ENCODE peak calls at places on chromosome 11, in eight cellular contexts. One of them, this sample, is unnamed.

GRCh38 chr11:63869686-63870085 is 30.8 kb downstream of the MARK2 start:
- DNase-seq in neuronal stem cell: no peak
- DNase-seq in spleen: peak
- DNase-seq in adrenal gland: no peak
- DNase-seq in substantia nigra: no peak
- DNase-seq in dorsolateral prefrontal cortex: no peak
- DNase-seq in AG04450: no peak
- DNase-seq in CD4-positive, alpha-beta T cell: peak
- DNase-seq in this sample: no peak

GRCh38 chr11:78203184-78203583 is 14.5 kb downstream of the USP35 start:
- DNase-seq in neuronal stem cell: no peak
- DNase-seq in spleen: peak
- DNase-seq in adrenal gland: no peak
- DNase-seq in substantia nigra: no peak
- DNase-seq in dorsolateral prefrontal cortex: no peak
- DNase-seq in AG04450: no peak
- DNase-seq in CD4-positive, alpha-beta T cell: peak
- DNase-seq in this sample: no peak

GRCh38 chr11:64219755-64220154 is 6.2 kb downstream of the TRPT1 start:
- DNase-seq in neuronal stem cell: no peak
- DNase-seq in spleen: no peak
- DNase-seq in adrenal gland: no peak
- DNase-seq in substantia nigra: no peak
- DNase-seq in dorsolateral prefrontal cortex: no peak
- DNase-seq in AG04450: no peak
- DNase-seq in CD4-positive, alpha-beta T cell: no peak
- DNase-seq in this sample: no peak

GRCh38 chr11:48078661-48079060 is 98.3 kb downstream of the PTPRJ start:
- DNase-seq in neuronal stem cell: no peak
- DNase-seq in spleen: no peak
- DNase-seq in adrenal gland: no peak
- DNase-seq in substantia nigra: no peak
- DNase-seq in dorsolateral prefrontal cortex: no peak
- DNase-seq in AG04450: no peak
- DNase-seq in CD4-positive, alpha-beta T cell: no peak
- DNase-seq in this sample: no peak

GRCh38 chr11:116981216-116981887 is 116.9 kb downstream of the SIK3 start:
- DNase-seq in neuronal stem cell: no peak
- DNase-seq in spleen: peak
- DNase-seq in adrenal gland: no peak
- DNase-seq in substantia nigra: no peak
- DNase-seq in dorsolateral prefrontal cortex: no peak
- DNase-seq in AG04450: no peak
- DNase-seq in CD4-positive, alpha-beta T cell: no peak
- DNase-seq in this sample: no peak

GRCh38 chr11:63892233-63892632 is 24.7 kb downstream of the RCOR2 start:
- DNase-seq in neuronal stem cell: no peak
- DNase-seq in spleen: no peak
- DNase-seq in adrenal gland: no peak
- DNase-seq in substantia nigra: no peak
- DNase-seq in dorsolateral prefrontal cortex: no peak
- DNase-seq in AG04450: no peak
- DNase-seq in CD4-positive, alpha-beta T cell: no peak
- DNase-seq in this sample: no peak

GRCh38 chr11:62656801-62657429 is 3.8 kb upstream of the INTS5 start:
- DNase-seq in neuronal stem cell: no peak
- DNase-seq in spleen: no peak
- DNase-seq in adrenal gland: no peak
- DNase-seq in substantia nigra: no peak
- DNase-seq in dorsolateral prefrontal cortex: no peak
- DNase-seq in AG04450: no peak
- DNase-seq in CD4-positive, alpha-beta T cell: no peak
- DNase-seq in this sample: no peak

GRCh38 chr11:44029507-44029845 is 18.3 kb upstream of the ACCSL start:
- DNase-seq in neuronal stem cell: no peak
- DNase-seq in spleen: no peak
- DNase-seq in adrenal gland: no peak
- DNase-seq in substantia nigra: no peak
- DNase-seq in dorsolateral prefrontal cortex: no peak
- DNase-seq in AG04450: no peak
- DNase-seq in CD4-positive, alpha-beta T cell: no peak
- DNase-seq in this sample: no peak

GRCh38 chr11:64718084-64718779 is 4.8 kb downstream of the NRXN2 start:
- DNase-seq in neuronal stem cell: no peak
- DNase-seq in spleen: no peak
- DNase-seq in adrenal gland: no peak
- DNase-seq in substantia nigra: no peak
- DNase-seq in dorsolateral prefrontal cortex: peak
- DNase-seq in AG04450: no peak
- DNase-seq in CD4-positive, alpha-beta T cell: no peak
- DNase-seq in this sample: no peak

GRCh38 chr11:104451193-104451592 is 287.2 kb upstream of the PDGFD start:
- DNase-seq in neuronal stem cell: no peak
- DNase-seq in spleen: no peak
- DNase-seq in adrenal gland: no peak
- DNase-seq in substantia nigra: no peak
- DNase-seq in dorsolateral prefrontal cortex: no peak
- DNase-seq in AG04450: no peak
- DNase-seq in CD4-positive, alpha-beta T cell: no peak
- DNase-seq in this sample: no peak

GRCh38 chr11:76830639-76831312 is 29.9 kb upstream of the ACER3 start:
- DNase-seq in neuronal stem cell: no peak
- DNase-seq in spleen: no peak
- DNase-seq in adrenal gland: peak
- DNase-seq in substantia nigra: no peak
- DNase-seq in dorsolateral prefrontal cortex: peak
- DNase-seq in AG04450: no peak
- DNase-seq in CD4-positive, alpha-beta T cell: no peak
- DNase-seq in this sample: no peak

GRCh38 chr11:19714093-19714386 is 1.4 kb downstream of the NAV2 start:
- DNase-seq in neuronal stem cell: no peak
- DNase-seq in spleen: no peak
- DNase-seq in adrenal gland: no peak
- DNase-seq in substantia nigra: no peak
- DNase-seq in dorsolateral prefrontal cortex: no peak
- DNase-seq in AG04450: no peak
- DNase-seq in CD4-positive, alpha-beta T cell: no peak
- DNase-seq in this sample: no peak

GRCh38 chr11:132559371-132560036 is 972.8 kb downstream of the OPCML start:
- DNase-seq in neuronal stem cell: no peak
- DNase-seq in spleen: no peak
- DNase-seq in adrenal gland: no peak
- DNase-seq in substantia nigra: no peak
- DNase-seq in dorsolateral prefrontal cortex: no peak
- DNase-seq in AG04450: no peak
- DNase-seq in CD4-positive, alpha-beta T cell: no peak
- DNase-seq in this sample: no peak

GRCh38 chr11:131670876-131671275 is 300.5 kb downstream of the NTM start:
- DNase-seq in neuronal stem cell: no peak
- DNase-seq in spleen: no peak
- DNase-seq in adrenal gland: no peak
- DNase-seq in substantia nigra: no peak
- DNase-seq in dorsolateral prefrontal cortex: no peak
- DNase-seq in AG04450: no peak
- DNase-seq in CD4-positive, alpha-beta T cell: no peak
- DNase-seq in this sample: no peak

GRCh38 chr11:113994077-113994954 is 19.4 kb downstream of the HTR3A start:
- DNase-seq in neuronal stem cell: peak
- DNase-seq in spleen: peak
- DNase-seq in adrenal gland: peak
- DNase-seq in substantia nigra: no peak
- DNase-seq in dorsolateral prefrontal cortex: no peak
- DNase-seq in AG04450: no peak
- DNase-seq in CD4-positive, alpha-beta T cell: peak
- DNase-seq in this sample: no peak

GRCh38 chr11:69644071-69644961 is 3.4 kb downstream of the CCND1 start:
- DNase-seq in neuronal stem cell: no peak
- DNase-seq in spleen: peak
- DNase-seq in adrenal gland: peak
- DNase-seq in substantia nigra: peak
- DNase-seq in dorsolateral prefrontal cortex: no peak
- DNase-seq in AG04450: peak
- DNase-seq in CD4-positive, alpha-beta T cell: peak
- DNase-seq in this sample: no peak

GRCh38 chr11:69646493-69647201 is 5.7 kb downstream of the CCND1 start:
- DNase-seq in neuronal stem cell: no peak
- DNase-seq in spleen: peak
- DNase-seq in adrenal gland: no peak
- DNase-seq in substantia nigra: no peak
- DNase-seq in dorsolateral prefrontal cortex: no peak
- DNase-seq in AG04450: no peak
- DNase-seq in CD4-positive, alpha-beta T cell: no peak
- DNase-seq in this sample: no peak

GRCh38 chr11:69644962-69645675 is 4.2 kb downstream of the CCND1 start:
- DNase-seq in neuronal stem cell: no peak
- DNase-seq in spleen: peak
- DNase-seq in adrenal gland: no peak
- DNase-seq in substantia nigra: no peak
- DNase-seq in dorsolateral prefrontal cortex: no peak
- DNase-seq in AG04450: no peak
- DNase-seq in CD4-positive, alpha-beta T cell: no peak
- DNase-seq in this sample: no peak

GRCh38 chr11:69647349-69647748 is 6.4 kb downstream of the CCND1 start:
- DNase-seq in neuronal stem cell: no peak
- DNase-seq in spleen: peak
- DNase-seq in adrenal gland: no peak
- DNase-seq in substantia nigra: no peak
- DNase-seq in dorsolateral prefrontal cortex: no peak
- DNase-seq in AG04450: no peak
- DNase-seq in CD4-positive, alpha-beta T cell: no peak
- DNase-seq in this sample: no peak

GRCh38 chr11:69645801-69646492 is 5.0 kb downstream of the CCND1 start:
- DNase-seq in neuronal stem cell: no peak
- DNase-seq in spleen: peak
- DNase-seq in adrenal gland: no peak
- DNase-seq in substantia nigra: no peak
- DNase-seq in dorsolateral prefrontal cortex: no peak
- DNase-seq in AG04450: no peak
- DNase-seq in CD4-positive, alpha-beta T cell: no peak
- DNase-seq in this sample: no peak
- H3K27ac ChIP-seq in neuronal stem cell: peak
- H3K27ac ChIP-seq in spleen: no peak
- H3K27ac ChIP-seq in adrenal gland: no peak
- H3K27ac ChIP-seq in substantia nigra: no peak
- H3K27ac ChIP-seq in dorsolateral prefrontal cortex: no peak
- H3K27ac ChIP-seq in AG04450: peak
- H3K27ac ChIP-seq in CD4-positive, alpha-beta T cell: no peak
- H3K27ac ChIP-seq in this sample: no peak

DNA sequence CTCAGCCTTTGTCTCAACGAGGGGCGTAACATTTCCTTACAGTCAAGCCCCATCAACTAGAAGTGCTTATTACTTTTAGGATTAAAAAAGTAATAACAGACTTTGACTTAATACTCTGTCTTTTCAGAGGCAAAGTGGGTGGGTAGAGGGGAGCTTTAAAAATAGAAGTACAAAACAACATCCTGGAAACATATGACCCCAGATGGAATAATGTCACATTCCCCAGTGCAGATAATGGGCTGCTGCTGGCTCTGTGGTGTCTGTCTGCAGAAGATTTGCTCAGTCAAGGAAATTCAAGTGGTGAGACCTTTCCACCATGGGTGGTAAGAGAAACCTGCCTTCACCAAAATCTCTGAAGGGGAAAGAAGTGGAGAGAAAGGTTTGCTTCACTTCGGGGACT is 36.2 kb downstream of the PPP2R1B start:
- DNase-seq in neuronal stem cell: no peak
- DNase-seq in spleen: no peak
- DNase-seq in adrenal gland: no peak
- DNase-seq in substantia nigra: no peak
- DNase-seq in dorsolateral prefrontal cortex: no peak
- DNase-seq in AG04450: no peak
- DNase-seq in CD4-positive, alpha-beta T cell: no peak
- DNase-seq in this sample: no peak
- H3K27ac ChIP-seq in neuronal stem cell: no peak
- H3K27ac ChIP-seq in spleen: peak
- H3K27ac ChIP-seq in adrenal gland: no peak
- H3K27ac ChIP-seq in substantia nigra: peak
- H3K27ac ChIP-seq in dorsolateral prefrontal cortex: peak
- H3K27ac ChIP-seq in AG04450: no peak
- H3K27ac ChIP-seq in CD4-positive, alpha-beta T cell: no peak
- H3K27ac ChIP-seq in this sample: no peak

DNA sequence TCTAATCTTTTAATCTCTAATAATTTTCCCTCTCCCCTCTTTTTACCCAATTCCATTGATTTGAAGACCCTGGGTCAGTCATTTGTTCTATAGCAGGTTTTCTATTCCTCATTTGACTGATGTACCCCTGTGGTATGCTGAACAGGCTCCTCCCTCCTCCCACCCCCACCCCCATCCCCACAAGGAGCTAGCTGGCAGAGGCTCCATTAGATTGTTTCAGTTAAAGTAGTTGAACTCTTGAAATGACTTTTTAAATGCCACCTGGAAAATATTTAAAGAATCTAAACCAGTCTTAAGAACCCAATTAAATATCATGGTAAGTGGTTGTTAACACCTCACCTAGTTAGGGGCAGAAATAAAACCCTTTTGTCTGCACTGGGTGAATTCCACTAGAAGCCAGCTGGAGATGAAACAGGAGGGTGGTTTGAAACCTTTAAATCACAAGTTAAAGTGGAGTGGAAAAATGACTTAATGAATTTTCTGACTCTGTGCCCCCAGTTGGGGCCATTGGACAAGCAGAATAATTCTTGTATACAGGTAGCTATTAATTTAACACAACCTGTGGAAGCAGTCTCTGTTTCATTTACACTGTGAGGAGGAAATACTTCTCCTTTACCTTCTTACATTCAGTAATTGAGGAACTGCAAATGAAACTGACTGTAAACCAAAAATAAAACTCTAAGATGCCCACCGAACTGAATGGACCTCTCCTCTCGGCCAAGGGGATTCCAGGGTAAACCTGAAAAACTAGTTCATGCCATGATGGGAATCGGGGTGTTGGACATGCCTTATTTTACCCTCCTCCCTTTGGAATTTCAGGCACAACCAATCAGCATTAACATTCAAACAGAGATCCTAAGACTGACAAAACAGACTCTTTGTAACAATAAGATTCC is 30.7 kb downstream of the PRR5L start:
- DNase-seq in neuronal stem cell: no peak
- DNase-seq in spleen: no peak
- DNase-seq in adrenal gland: no peak
- DNase-seq in substantia nigra: no peak
- DNase-seq in dorsolateral prefrontal cortex: no peak
- DNase-seq in AG04450: no peak
- DNase-seq in CD4-positive, alpha-beta T cell: no peak
- DNase-seq in this sample: no peak
- H3K27ac ChIP-seq in neuronal stem cell: no peak
- H3K27ac ChIP-seq in spleen: no peak
- H3K27ac ChIP-seq in adrenal gland: no peak
- H3K27ac ChIP-seq in substantia nigra: no peak
- H3K27ac ChIP-seq in dorsolateral prefrontal cortex: no peak
- H3K27ac ChIP-seq in AG04450: no peak
- H3K27ac ChIP-seq in CD4-positive, alpha-beta T cell: no peak
- H3K27ac ChIP-seq in this sample: no peak

DNA sequence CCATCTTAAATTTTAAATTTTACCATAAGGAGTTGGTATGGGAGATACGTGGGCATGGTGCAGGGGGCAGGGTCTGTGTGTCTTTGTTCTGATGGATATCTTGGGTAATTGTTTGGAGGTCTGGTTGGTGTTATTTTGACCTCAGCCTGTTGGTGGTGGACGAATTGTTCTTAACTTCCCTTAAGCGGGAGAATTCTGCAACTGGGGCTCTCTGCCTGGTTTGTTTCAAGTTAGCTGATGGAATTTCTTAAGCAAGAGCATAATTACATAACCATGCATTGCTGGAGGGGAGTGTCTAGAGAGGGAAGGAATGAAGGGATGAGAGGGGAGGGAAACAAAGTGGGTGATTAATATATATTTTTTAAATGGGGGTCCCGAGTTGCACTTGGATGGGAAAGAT is 908.5 kb upstream of the RAG2 start:
- DNase-seq in neuronal stem cell: no peak
- DNase-seq in spleen: no peak
- DNase-seq in adrenal gland: no peak
- DNase-seq in substantia nigra: no peak
- DNase-seq in dorsolateral prefrontal cortex: no peak
- DNase-seq in AG04450: no peak
- DNase-seq in CD4-positive, alpha-beta T cell: no peak
- DNase-seq in this sample: no peak
- H3K27ac ChIP-seq in neuronal stem cell: no peak
- H3K27ac ChIP-seq in spleen: no peak
- H3K27ac ChIP-seq in adrenal gland: no peak
- H3K27ac ChIP-seq in substantia nigra: no peak
- H3K27ac ChIP-seq in dorsolateral prefrontal cortex: no peak
- H3K27ac ChIP-seq in AG04450: no peak
- H3K27ac ChIP-seq in CD4-positive, alpha-beta T cell: no peak
- H3K27ac ChIP-seq in this sample: no peak